ENCODE peak calls at places on chromosomes 3 and 15, in ten cellular contexts. One of them, this sample, is unnamed. For H3K27me3, the result is how much of the 10 kb centered on the place peaks cover.

GRCh38 chr3:36911990-36912804 is 32.7 kb downstream of the TRANK1 start:
- DNase-seq in mammary epithelial cell: peak
- DNase-seq in cardiac muscle cell: no peak
- DNase-seq in heart left ventricle: no peak
- DNase-seq in CD8-positive, alpha-beta T cell: peak
- DNase-seq in HCT116: no peak
- DNase-seq in endothelial cell of umbilical vein: peak
- DNase-seq in ovary: no peak
- DNase-seq in lung: no peak
- DNase-seq in uterus: no peak
- DNase-seq in this sample: peak

GRCh38 chr3:99972380-99973104 is 141.8 kb downstream of the FILIP1L start:
- DNase-seq in mammary epithelial cell: no peak
- DNase-seq in endothelial cell of umbilical vein: no peak
- DNase-seq in lung: no peak
- DNase-seq in heart left ventricle: no peak
- DNase-seq in CD8-positive, alpha-beta T cell: no peak
- DNase-seq in ovary: no peak
- DNase-seq in uterus: no peak
- DNase-seq in HCT116: no peak
- DNase-seq in cardiac muscle cell: no peak
- DNase-seq in this sample: no peak

GRCh38 chr3:156300929-156301806 is 180.8 kb downstream of the KCNAB1 start:
- DNase-seq in uterus: no peak
- DNase-seq in lung: no peak
- DNase-seq in HCT116: no peak
- DNase-seq in endothelial cell of umbilical vein: peak
- DNase-seq in heart left ventricle: no peak
- DNase-seq in cardiac muscle cell: no peak
- DNase-seq in mammary epithelial cell: no peak
- DNase-seq in ovary: no peak
- DNase-seq in CD8-positive, alpha-beta T cell: no peak
- DNase-seq in this sample: no peak

GRCh38 chr3:74443102-74443501 is 171.4 kb downstream of the CNTN3 start:
- DNase-seq in endothelial cell of umbilical vein: no peak
- DNase-seq in lung: no peak
- DNase-seq in heart left ventricle: no peak
- DNase-seq in ovary: no peak
- DNase-seq in HCT116: no peak
- DNase-seq in cardiac muscle cell: no peak
- DNase-seq in CD8-positive, alpha-beta T cell: no peak
- DNase-seq in uterus: no peak
- DNase-seq in mammary epithelial cell: peak
- DNase-seq in this sample: peak

GRCh38 chr3:71180524-71180923 is 403.0 kb downstream of the FOXP1 start:
- DNase-seq in heart left ventricle: no peak
- DNase-seq in ovary: no peak
- DNase-seq in CD8-positive, alpha-beta T cell: no peak
- DNase-seq in uterus: no peak
- DNase-seq in endothelial cell of umbilical vein: no peak
- DNase-seq in mammary epithelial cell: no peak
- DNase-seq in lung: no peak
- DNase-seq in cardiac muscle cell: no peak
- DNase-seq in HCT116: no peak
- DNase-seq in this sample: no peak

GRCh38 chr15:76196286-76196948 is 114.9 kb downstream of the ETFA start:
- DNase-seq in heart left ventricle: peak
- DNase-seq in CD8-positive, alpha-beta T cell: no peak
- DNase-seq in uterus: peak
- DNase-seq in cardiac muscle cell: peak
- DNase-seq in ovary: peak
- DNase-seq in lung: no peak
- DNase-seq in mammary epithelial cell: peak
- DNase-seq in HCT116: peak
- DNase-seq in endothelial cell of umbilical vein: peak
- DNase-seq in this sample: peak

GRCh38 chr3:13110678-13111116 is 37.5 kb upstream of the IQSEC1 start:
- DNase-seq in cardiac muscle cell: no peak
- DNase-seq in CD8-positive, alpha-beta T cell: peak
- DNase-seq in HCT116: no peak
- DNase-seq in uterus: no peak
- DNase-seq in mammary epithelial cell: peak
- DNase-seq in ovary: no peak
- DNase-seq in lung: no peak
- DNase-seq in heart left ventricle: no peak
- DNase-seq in endothelial cell of umbilical vein: no peak
- DNase-seq in this sample: peak

GRCh38 chr3:187828571-187829452 is 83.5 kb upstream of the BCL6 start:
- DNase-seq in endothelial cell of umbilical vein: no peak
- DNase-seq in lung: no peak
- DNase-seq in uterus: no peak
- DNase-seq in HCT116: no peak
- DNase-seq in cardiac muscle cell: no peak
- DNase-seq in ovary: no peak
- DNase-seq in mammary epithelial cell: no peak
- DNase-seq in CD8-positive, alpha-beta T cell: no peak
- DNase-seq in heart left ventricle: no peak
- DNase-seq in this sample: no peak

GRCh38 chr3:39398700-39399099 is 7.8 kb upstream of the RPSA start:
- DNase-seq in cardiac muscle cell: no peak
- DNase-seq in uterus: no peak
- DNase-seq in HCT116: no peak
- DNase-seq in heart left ventricle: no peak
- DNase-seq in ovary: no peak
- DNase-seq in lung: no peak
- DNase-seq in CD8-positive, alpha-beta T cell: no peak
- DNase-seq in mammary epithelial cell: peak
- DNase-seq in endothelial cell of umbilical vein: no peak
- DNase-seq in this sample: peak

GRCh38 chr3:10448544-10448943 is 56.8 kb downstream of the ATP2B2 start:
- DNase-seq in uterus: no peak
- DNase-seq in cardiac muscle cell: no peak
- DNase-seq in ovary: no peak
- DNase-seq in endothelial cell of umbilical vein: no peak
- DNase-seq in CD8-positive, alpha-beta T cell: no peak
- DNase-seq in HCT116: no peak
- DNase-seq in mammary epithelial cell: no peak
- DNase-seq in heart left ventricle: no peak
- DNase-seq in lung: no peak
- DNase-seq in this sample: no peak

GRCh38 chr3:170714151-170714550 is 128.3 kb upstream of the SLC7A14 start:
- DNase-seq in ovary: no peak
- DNase-seq in endothelial cell of umbilical vein: no peak
- DNase-seq in lung: no peak
- DNase-seq in cardiac muscle cell: no peak
- DNase-seq in uterus: no peak
- DNase-seq in CD8-positive, alpha-beta T cell: no peak
- DNase-seq in heart left ventricle: no peak
- DNase-seq in HCT116: no peak
- DNase-seq in mammary epithelial cell: peak
- DNase-seq in this sample: peak

GRCh38 chr3:17707813-17708543 is 34.5 kb downstream of the TBC1D5 start:
- DNase-seq in endothelial cell of umbilical vein: no peak
- DNase-seq in ovary: no peak
- DNase-seq in cardiac muscle cell: no peak
- DNase-seq in uterus: no peak
- DNase-seq in lung: no peak
- DNase-seq in HCT116: no peak
- DNase-seq in mammary epithelial cell: no peak
- DNase-seq in CD8-positive, alpha-beta T cell: no peak
- DNase-seq in heart left ventricle: no peak
- DNase-seq in this sample: no peak

GRCh38 chr3:63896332-63897034 is 15.7 kb downstream of the SCAANT1 start:
- DNase-seq in HCT116: no peak
- DNase-seq in ovary: no peak
- DNase-seq in CD8-positive, alpha-beta T cell: no peak
- DNase-seq in heart left ventricle: no peak
- DNase-seq in endothelial cell of umbilical vein: no peak
- DNase-seq in uterus: no peak
- DNase-seq in cardiac muscle cell: no peak
- DNase-seq in lung: no peak
- DNase-seq in mammary epithelial cell: no peak
- DNase-seq in this sample: no peak

GRCh38 chr15:101275018-101275417 is 2.3 kb downstream of the SELENOS start:
- DNase-seq in endothelial cell of umbilical vein: no peak
- DNase-seq in heart left ventricle: no peak
- DNase-seq in cardiac muscle cell: no peak
- DNase-seq in ovary: no peak
- DNase-seq in CD8-positive, alpha-beta T cell: no peak
- DNase-seq in lung: no peak
- DNase-seq in mammary epithelial cell: no peak
- DNase-seq in HCT116: no peak
- DNase-seq in uterus: no peak
- DNase-seq in this sample: no peak

GRCh38 chr15:101277943-101278564 is 769 bp upstream of the SELENOS start:
- DNase-seq in uterus: no peak
- DNase-seq in mammary epithelial cell: no peak
- DNase-seq in ovary: no peak
- DNase-seq in heart left ventricle: no peak
- DNase-seq in CD8-positive, alpha-beta T cell: no peak
- DNase-seq in lung: no peak
- DNase-seq in HCT116: no peak
- DNase-seq in endothelial cell of umbilical vein: no peak
- DNase-seq in cardiac muscle cell: no peak
- DNase-seq in this sample: no peak

GRCh38 chr15:101277038-101277822 is at the start of gene SELENOS:
- DNase-seq in ovary: peak
- DNase-seq in CD8-positive, alpha-beta T cell: peak
- DNase-seq in mammary epithelial cell: peak
- DNase-seq in heart left ventricle: peak
- DNase-seq in lung: peak
- DNase-seq in uterus: peak
- DNase-seq in HCT116: peak
- DNase-seq in endothelial cell of umbilical vein: peak
- DNase-seq in cardiac muscle cell: peak
- DNase-seq in this sample: no peak

GRCh38 chr15:101273534-101273933 is 3.8 kb downstream of the SELENOS start:
- DNase-seq in endothelial cell of umbilical vein: no peak
- DNase-seq in CD8-positive, alpha-beta T cell: no peak
- DNase-seq in lung: no peak
- DNase-seq in HCT116: no peak
- DNase-seq in cardiac muscle cell: no peak
- DNase-seq in ovary: no peak
- DNase-seq in heart left ventricle: no peak
- DNase-seq in uterus: no peak
- DNase-seq in mammary epithelial cell: no peak
- DNase-seq in this sample: no peak

DNA sequence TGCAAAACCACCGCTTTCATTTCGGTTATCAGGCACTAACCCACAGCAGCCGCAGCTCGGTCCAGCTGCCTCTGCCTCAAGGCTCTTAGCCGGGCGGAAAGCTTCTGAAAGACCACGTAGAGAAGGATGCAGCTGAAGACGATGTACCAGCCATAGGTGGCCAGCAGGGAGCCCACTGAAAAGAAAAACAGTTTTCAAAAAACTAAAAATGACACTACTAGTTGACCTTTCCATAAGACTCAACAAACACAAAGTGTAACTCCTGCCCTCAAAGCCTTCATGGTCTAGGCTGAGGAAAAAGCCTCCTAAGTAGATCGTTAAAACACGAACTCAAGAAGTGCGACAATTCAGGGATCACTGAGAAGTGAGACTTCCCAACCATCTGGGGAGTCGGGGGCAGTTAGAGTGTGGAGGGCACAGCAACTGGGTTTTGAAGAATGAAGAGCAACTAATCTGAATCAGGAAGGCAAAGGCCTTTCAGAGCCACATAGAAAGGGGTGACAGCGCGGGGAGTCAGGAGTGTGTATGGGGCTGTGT is 716 bp downstream of the SELENOS start:
- DNase-seq in mammary epithelial cell: peak
- DNase-seq in HCT116: no peak
- DNase-seq in lung: no peak
- DNase-seq in CD8-positive, alpha-beta T cell: no peak
- DNase-seq in heart left ventricle: no peak
- DNase-seq in ovary: no peak
- DNase-seq in endothelial cell of umbilical vein: peak
- DNase-seq in uterus: no peak
- DNase-seq in cardiac muscle cell: no peak
- DNase-seq in this sample: no peak
- TF ChIP-seq CTCF in mammary epithelial cell: peak
- TF ChIP-seq CTCF in HCT116: no peak
- TF ChIP-seq CTCF in lung: no peak
- TF ChIP-seq CTCF in CD8-positive, alpha-beta T cell: no peak
- TF ChIP-seq CTCF in heart left ventricle: no peak
- TF ChIP-seq CTCF in ovary: no peak
- TF ChIP-seq CTCF in endothelial cell of umbilical vein: peak
- TF ChIP-seq CTCF in uterus: no peak
- TF ChIP-seq CTCF in cardiac muscle cell: peak
- TF ChIP-seq CTCF in this sample: peak

GRCh38 chr15:98419173-98419814 is 229.0 kb upstream of the IGF1R start:
- DNase-seq in mammary epithelial cell: no peak
- DNase-seq in uterus: no peak
- DNase-seq in HCT116: no peak
- DNase-seq in ovary: no peak
- DNase-seq in endothelial cell of umbilical vein: no peak
- DNase-seq in lung: no peak
- DNase-seq in CD8-positive, alpha-beta T cell: no peak
- DNase-seq in cardiac muscle cell: no peak
- DNase-seq in heart left ventricle: no peak
- DNase-seq in this sample: no peak
- H3K27me3 ChIP-seq in mammary epithelial cell: under half
- H3K27me3 ChIP-seq in uterus: under half
- H3K27me3 ChIP-seq in HCT116: under half
- H3K27me3 ChIP-seq in ovary: under half
- H3K27me3 ChIP-seq in endothelial cell of umbilical vein: under half
- H3K27me3 ChIP-seq in lung: under half
- H3K27me3 ChIP-seq in CD8-positive, alpha-beta T cell: under half
- H3K27me3 ChIP-seq in cardiac muscle cell: under half
- H3K27me3 ChIP-seq in heart left ventricle: under half
- H3K27me3 ChIP-seq in this sample: under half

GRCh38 chr15:68608206-68608843 is 29.5 kb downstream of the CORO2B start:
- DNase-seq in CD8-positive, alpha-beta T cell: no peak
- DNase-seq in lung: no peak
- DNase-seq in uterus: peak
- DNase-seq in cardiac muscle cell: peak
- DNase-seq in endothelial cell of umbilical vein: peak
- DNase-seq in ovary: peak
- DNase-seq in heart left ventricle: peak
- DNase-seq in HCT116: no peak
- DNase-seq in mammary epithelial cell: no peak
- DNase-seq in this sample: no peak
- H3K27ac ChIP-seq in CD8-positive, alpha-beta T cell: no peak
- H3K27ac ChIP-seq in lung: peak
- H3K27ac ChIP-seq in uterus: peak
- H3K27ac ChIP-seq in cardiac muscle cell: no peak
- H3K27ac ChIP-seq in endothelial cell of umbilical vein: no peak
- H3K27ac ChIP-seq in ovary: peak
- H3K27ac ChIP-seq in heart left ventricle: peak
- H3K27ac ChIP-seq in HCT116: no peak
- H3K27ac ChIP-seq in mammary epithelial cell: no peak
- H3K27ac ChIP-seq in this sample: no peak

DNA sequence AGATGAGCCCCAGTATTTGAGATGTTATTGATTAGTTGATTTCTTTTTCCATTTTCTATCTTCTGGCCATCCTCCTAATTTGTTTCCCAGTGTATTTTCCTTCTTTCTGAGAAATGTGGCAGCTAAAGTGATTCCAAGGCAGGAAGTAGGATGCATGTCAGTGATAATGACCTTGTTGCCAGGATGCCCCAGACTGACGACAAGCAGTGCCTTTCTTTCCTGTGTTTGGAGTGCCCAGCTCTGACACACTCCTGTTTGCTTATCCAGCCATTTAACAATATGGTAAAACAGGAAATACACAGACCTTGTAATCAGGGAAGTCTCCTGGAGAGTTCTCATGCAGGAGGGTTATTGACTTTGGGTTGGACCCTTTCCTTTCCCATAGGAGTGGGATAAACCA is 20.4 kb downstream of the TMOD2 start:
- DNase-seq in mammary epithelial cell: no peak
- DNase-seq in cardiac muscle cell: no peak
- DNase-seq in ovary: no peak
- DNase-seq in heart left ventricle: no peak
- DNase-seq in uterus: no peak
- DNase-seq in endothelial cell of umbilical vein: peak
- DNase-seq in CD8-positive, alpha-beta T cell: no peak
- DNase-seq in lung: no peak
- DNase-seq in HCT116: no peak
- DNase-seq in this sample: no peak
- TF ChIP-seq CTCF in mammary epithelial cell: no peak
- TF ChIP-seq CTCF in cardiac muscle cell: no peak
- TF ChIP-seq CTCF in ovary: no peak
- TF ChIP-seq CTCF in heart left ventricle: no peak
- TF ChIP-seq CTCF in uterus: no peak
- TF ChIP-seq CTCF in endothelial cell of umbilical vein: no peak
- TF ChIP-seq CTCF in CD8-positive, alpha-beta T cell: no peak
- TF ChIP-seq CTCF in lung: no peak
- TF ChIP-seq CTCF in HCT116: no peak
- TF ChIP-seq CTCF in this sample: no peak